ENCODE peak calls at places on chromosomes 1 and 21, in nine cellular contexts. K is choroid plexus epithelial cell, V is body of pancreas, P is PC-3, G is HepG2, A is endodermal cell, R is HL-60, O is left ventricle myocardium inferior, D is GM23338. L is an unnamed sample.

GRCh38 chr1:16068356-16069270 is 4.8 kb downstream of the FAM131C start:
- DNase-seq in K (no peak), O (peak), A (no peak), R (no peak), D (no peak), P (no peak), V (peak), G (no peak), L (peak)

GRCh38 chr1:201503397-201504176 is 3.3 kb downstream of the CSRP1 start:
- DNase-seq in V (peak), R (no peak), A (peak), P (peak), O (no peak), G (peak), K (peak), D (peak), L (peak)

GRCh38 chr1:53572061-53572801 is 113.0 kb downstream of the DMRTB1 start:
- DNase-seq in A (peak), R (no peak), P (peak), G (no peak), O (no peak), K (peak), D (no peak), V (peak), L (peak)

GRCh38 chr1:154190550-154190949 is 1.4 kb downstream of the TPM3 start:
- DNase-seq in R (no peak), A (no peak), D (no peak), K (peak), P (peak), V (no peak), G (peak), O (no peak), L (no peak)

GRCh38 chr1:32142446-32143301 is 34.8 kb downstream of the KPNA6 start:
- DNase-seq in A (no peak), V (peak), K (peak), R (no peak), P (peak), G (peak), O (peak), D (peak), L (peak)

GRCh38 chr1:1377540-1378205 is 2.7 kb upstream of the AURKAIP1 start:
- DNase-seq in R (no peak), A (no peak), P (no peak), K (no peak), V (no peak), O (no peak), D (no peak), G (no peak), L (no peak)

GRCh38 chr1:155909894-155910293 is 1.3 kb downstream of the RIT1 start:
- DNase-seq in O (no peak), A (no peak), K (peak), P (peak), R (peak), D (no peak), G (no peak), V (no peak), L (peak)

GRCh38 chr1:86696522-86696921 is 7.9 kb upstream of the SH3GLB1 start:
- DNase-seq in K (peak), A (no peak), O (no peak), G (no peak), V (no peak), D (no peak), R (no peak), P (peak), L (no peak)

GRCh38 chr1:245587435-245588105 is 432.8 kb downstream of the KIF26B start:
- DNase-seq in G (no peak), P (no peak), A (peak), O (no peak), R (no peak), D (no peak), V (no peak), K (no peak), L (no peak)

GRCh38 chr1:170168263-170168662 is 22.5 kb downstream of the NTMT2 start:
- DNase-seq in K (peak), G (no peak), P (peak), V (no peak), R (no peak), D (no peak), O (no peak), A (no peak), L (no peak)

GRCh38 chr1:29470087-29470787 is 233.9 kb downstream of the PTPRU start:
- DNase-seq in O (no peak), K (no peak), R (no peak), V (no peak), P (no peak), A (peak), G (no peak), D (no peak), L (no peak)

GRCh38 chr1:192167941-192168685 is 9.9 kb downstream of the RGS18 start:
- DNase-seq in P (no peak), G (no peak), A (no peak), R (peak), V (no peak), D (no peak), O (no peak), K (peak), L (no peak)

GRCh38 chr1:164774819-164775654 is 216.1 kb downstream of the PBX1 start:
- DNase-seq in R (no peak), V (peak), K (peak), P (no peak), O (no peak), G (no peak), D (no peak), A (peak), L (peak)

GRCh38 chr1:56511323-56511722 is 68.0 kb downstream of the PLPP3 start:
- DNase-seq in R (no peak), P (no peak), V (no peak), K (no peak), G (no peak), O (no peak), A (no peak), D (no peak), L (no peak)

GRCh38 chr1:53584446-53585102 is 125.4 kb downstream of the DMRTB1 start:
- DNase-seq in R (no peak), O (no peak), K (no peak), A (peak), D (no peak), P (no peak), V (no peak), G (no peak), L (no peak)

GRCh38 chr1:46493316-46494032 is 3.8 kb downstream of the DMBX1 start:
- DNase-seq in D (no peak), V (no peak), K (no peak), G (no peak), O (no peak), P (no peak), A (no peak), R (no peak), L (no peak)

GRCh38 chr1:78911956-78912880 is 94.3 kb downstream of the ADGRL4 start:
- DNase-seq in A (no peak), D (no peak), G (no peak), V (no peak), K (peak), O (no peak), R (peak), P (no peak), L (no peak)

GRCh38 chr1:20634594-20635084 is 1.4 kb downstream of the PINK1 start:
- DNase-seq in A (peak), G (peak), P (peak), K (peak), O (no peak), R (peak), V (peak), D (peak), L (peak)

GRCh38 chr1:66788231-66788939 is 12.7 kb downstream of the INSL5 start:
- DNase-seq in P (peak), G (no peak), K (no peak), A (no peak), O (no peak), R (no peak), V (no peak), D (no peak), L (no peak)

GRCh38 chr1:226602186-226603029 is 53.8 kb downstream of the STUM start:
- DNase-seq in P (no peak), K (peak), O (peak), D (no peak), G (no peak), V (peak), R (no peak), A (no peak), L (peak)

GRCh38 chr1:35345439-35345981 is 77.0 kb downstream of the ZMYM4 start:
- DNase-seq in D (peak), R (peak), O (no peak), P (no peak), A (peak), V (no peak), K (peak), G (peak), L (no peak)

GRCh38 chr1:222331765-222332164 is 216.1 kb downstream of the HHIPL2 start:
- DNase-seq in V (no peak), K (no peak), A (no peak), O (no peak), P (no peak), D (no peak), G (no peak), R (no peak), L (no peak)

GRCh38 chr1:83697220-83697619 is 301.7 kb downstream of the TTLL7 start:
- DNase-seq in V (no peak), P (no peak), A (no peak), O (no peak), G (no peak), D (no peak), K (no peak), R (no peak), L (no peak)

GRCh38 chr1:213723187-213723586 is 264.6 kb upstream of the PROX1 start:
- DNase-seq in P (no peak), G (no peak), K (no peak), A (no peak), R (peak), V (no peak), D (peak), O (no peak), L (no peak)

GRCh38 chr1:58664881-58665280 is 35.0 kb downstream of the MYSM1 start:
- DNase-seq in G (no peak), P (no peak), D (no peak), A (no peak), R (no peak), V (no peak), O (no peak), K (no peak), L (no peak)

GRCh38 chr1:220877348-220878095 is 1.7 kb upstream of the HLX start:
- DNase-seq in K (no peak), A (no peak), R (peak), O (no peak), D (peak), G (no peak), V (no peak), P (no peak), L (no peak)

GRCh38 chr1:236181059-236181458 is 38.7 kb downstream of the GPR137B start:
- DNase-seq in A (no peak), G (no peak), V (no peak), D (no peak), R (no peak), O (no peak), P (peak), K (peak), L (no peak)

GRCh38 chr21:43658094-43658725 is 1.1 kb downstream of the HSF2BP start:
- DNase-seq in R (no peak), G (no peak), D (no peak), K (no peak), A (no peak), V (no peak), O (no peak), P (no peak), L (no peak)

GRCh38 chr21:15455819-15456462 is 273.8 kb upstream of the USP25 start:
- DNase-seq in R (no peak), P (no peak), K (no peak), G (peak), O (no peak), D (no peak), A (no peak), V (no peak), L (peak)

DNA sequence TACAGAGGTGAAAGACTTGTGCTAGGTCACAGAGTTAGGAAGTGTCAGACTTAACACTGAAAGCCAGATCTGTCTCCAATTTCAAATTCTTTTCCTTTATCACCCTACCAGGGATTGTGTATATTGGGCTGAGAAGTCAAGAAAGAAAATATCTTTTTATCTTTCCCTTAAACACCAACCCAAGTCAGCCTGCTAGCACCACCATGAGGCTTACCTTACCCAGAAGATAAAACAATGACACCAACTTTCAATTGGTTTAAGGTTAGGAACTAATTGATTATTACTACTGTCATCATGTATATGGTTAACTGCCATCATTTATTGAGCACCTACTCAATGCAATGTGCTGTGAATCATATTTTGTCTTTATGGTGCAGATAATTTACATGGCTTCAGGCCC is 178.9 kb upstream of the FOXD3 start:
- DNase-seq in O (no peak), G (no peak), V (no peak), A (no peak), D (no peak), K (peak), R (no peak), P (no peak), L (no peak)
- TF ChIP-seq CTCF in O (no peak), G (no peak), V (no peak), A (peak), D (peak), K (peak), R (no peak), P (no peak), L (no peak)

DNA sequence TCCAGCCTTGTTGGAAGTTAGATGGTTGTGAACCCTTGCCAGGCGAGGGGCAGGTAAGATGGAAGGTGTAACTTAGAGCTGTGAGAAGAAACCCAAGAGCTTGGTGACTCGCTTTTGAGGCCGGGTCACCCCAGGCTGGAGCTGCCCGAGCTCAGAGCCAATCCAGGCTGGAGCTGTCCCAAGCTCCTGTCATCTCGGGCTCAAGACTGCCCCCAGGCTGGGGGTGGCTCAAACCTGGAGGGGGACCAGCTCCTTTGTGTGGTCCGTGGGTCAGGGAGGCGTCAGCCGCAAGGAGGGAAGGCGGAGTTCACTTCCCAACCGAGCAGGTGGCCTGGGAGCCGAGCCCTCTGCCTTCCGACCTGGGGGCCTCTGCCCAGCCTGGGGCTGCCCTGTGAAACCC is 2.0 kb downstream of the HUNK start:
- DNase-seq in G (no peak), R (no peak), A (peak), V (peak), O (no peak), K (no peak), D (peak), P (no peak), L (peak)
- H3K4me3 ChIP-seq in G (peak), R (no peak), A (no peak), V (no peak), O (peak), K (no peak), D (peak), P (no peak), L (peak)

GRCh38 chr1:48025076-48025475 is 27.9 kb upstream of the TRABD2B start:
- DNase-seq in G (no peak), D (no peak), O (no peak), P (no peak), A (peak), K (no peak), R (no peak), V (no peak), L (no peak)

GRCh38 chr1:48028218-48028804 is 31.1 kb upstream of the TRABD2B start:
- DNase-seq in D (peak), R (no peak), O (no peak), P (no peak), K (no peak), V (no peak), G (no peak), A (peak), L (no peak)

GRCh38 chr1:48027533-48027835 is 30.3 kb upstream of the TRABD2B start:
- DNase-seq in P (no peak), K (no peak), R (no peak), G (no peak), A (peak), O (no peak), V (no peak), D (no peak), L (no peak)

GRCh38 chr1:48026701-48027532 is 29.7 kb upstream of the TRABD2B start:
- DNase-seq in V (no peak), R (no peak), P (no peak), O (no peak), K (peak), G (no peak), D (no peak), A (no peak), L (no peak)

DNA sequence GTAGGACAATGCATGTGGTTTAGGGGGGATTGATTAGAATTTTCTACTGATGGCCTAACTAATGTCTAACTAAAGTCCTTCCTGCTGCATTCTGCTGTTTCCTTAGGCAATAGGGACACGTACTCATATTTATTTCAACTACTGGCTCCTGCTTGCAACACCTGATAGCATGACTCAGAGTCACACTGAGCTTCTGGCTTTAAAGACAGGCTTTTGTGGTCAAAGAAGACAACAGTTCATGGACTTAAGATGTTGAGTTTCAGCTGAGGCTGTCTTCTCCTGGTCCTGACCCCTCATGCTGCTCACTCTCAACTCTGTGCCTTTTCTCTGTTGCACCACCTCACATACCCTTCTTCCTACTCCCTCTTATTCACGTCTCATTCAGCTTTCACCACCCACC is 29.1 kb upstream of the TRABD2B start:
- DNase-seq in V (no peak), A (peak), K (peak), O (no peak), P (peak), G (no peak), R (peak), D (no peak), L (peak)
- TF ChIP-seq CTCF in V (no peak), A (no peak), K (no peak), O (no peak), P (no peak), G (no peak), R (no peak), D (no peak), L (no peak)

GRCh38 chr1:30977105-30977504 is 68.5 kb upstream of the SDC3 start:
- DNase-seq in K (peak), V (no peak), G (peak), A (no peak), O (no peak), R (no peak), D (peak), P (peak), L (no peak)
- H3K4me3 ChIP-seq in K (no peak), V (no peak), G (no peak), A (no peak), O (no peak), R (no peak), D (no peak), P (no peak), L (no peak)

GRCh38 chr1:229410370-229410691 is 23.6 kb downstream of the ACTA1 start:
- DNase-seq in V (no peak), D (no peak), A (no peak), O (no peak), P (no peak), K (no peak), R (peak), G (no peak), L (no peak)

GRCh38 chr1:229409616-229410369 is 24.1 kb downstream of the ACTA1 start:
- DNase-seq in O (no peak), A (no peak), V (peak), K (no peak), R (no peak), D (peak), G (peak), P (no peak), L (peak)

GRCh38 chr1:229408458-229409037 is 25.3 kb downstream of the ACTA1 start:
- DNase-seq in P (peak), R (no peak), A (peak), K (no peak), G (peak), D (peak), O (peak), V (no peak), L (peak)

GRCh38 chr1:229406798-229407197 is 27.1 kb downstream of the ACTA1 start:
- DNase-seq in A (peak), V (no peak), O (no peak), R (no peak), D (peak), K (no peak), G (peak), P (no peak), L (peak)

GRCh38 chr1:229407206-229408026 is 26.5 kb downstream of the ACTA1 start:
- DNase-seq in K (no peak), O (no peak), D (peak), P (no peak), R (no peak), V (no peak), A (peak), G (no peak), L (no peak)
- TF ChIP-seq CTCF in K (no peak), O (no peak), D (peak), P (no peak), R (no peak), V (no peak), A (no peak), G (peak), L (no peak)

GRCh38 chr1:51878616-51879336 is at the start of gene NRDC:
- DNase-seq in K (peak), D (peak), A (peak), P (peak), O (peak), V (peak), G (peak), R (peak), L (peak)

GRCh38 chr1:51875291-51875772 is 3.2 kb downstream of the NRDC start:
- DNase-seq in O (no peak), R (no peak), G (no peak), P (peak), A (no peak), D (no peak), V (no peak), K (no peak), L (no peak)

GRCh38 chr1:51878307-51878615 is 266 bp downstream of the NRDC start:
- DNase-seq in O (no peak), D (no peak), V (no peak), R (no peak), G (no peak), A (no peak), P (no peak), K (no peak), L (no peak)

GRCh38 chr1:51877434-51878306 is 857 bp downstream of the NRDC start:
- DNase-seq in R (peak), K (peak), G (no peak), D (peak), A (no peak), V (peak), O (no peak), P (peak), L (peak)

GRCh38 chr1:51875836-51876235 is 2.7 kb downstream of the NRDC start:
- DNase-seq in O (no peak), D (no peak), G (no peak), P (no peak), A (no peak), K (no peak), R (no peak), V (no peak), L (no peak)
- H3K4me3 ChIP-seq in O (peak), D (peak), G (peak), P (peak), A (peak), K (no peak), R (peak), V (no peak), L (no peak)

L was measured in hepatocyte.